ENCODE peak calls at places on chromosome 18, in six cellular contexts. N, A, L, V, K and S are unnamed samples.

GRCh38 chr18:77020561-77020960 is 112.0 kb downstream of the MBP start:
- DNase-seq in N (no peak), A (no peak), L (no peak), V (no peak), K (no peak), S (no peak)

GRCh38 chr18:5197032-5197434 is at the start of gene AKAIN1:
- DNase-seq in N (no peak), A (peak), L (peak), V (peak), K (peak), S (peak)

GRCh38 chr18:45024357-45025107 is 343.8 kb downstream of the SETBP1 start:
- DNase-seq in N (no peak), A (no peak), L (no peak), V (no peak), K (no peak), S (no peak)

GRCh38 chr18:46946656-46947282 is 29.4 kb downstream of the KATNAL2 start:
- DNase-seq in N (peak), A (peak), L (peak), V (peak), K (peak), S (peak)

GRCh38 chr18:46322411-46322891 is 218.3 kb downstream of the HAUS1 start:
- DNase-seq in N (peak), A (no peak), L (no peak), V (no peak), K (no peak), S (no peak)

GRCh38 chr18:4858378-4859127 is 338.5 kb downstream of the AKAIN1 start:
- DNase-seq in N (no peak), A (no peak), L (no peak), V (no peak), K (no peak), S (no peak)

GRCh38 chr18:76209597-76209996 is 285.4 kb downstream of the ZNF516 start:
- DNase-seq in N (peak), A (peak), L (no peak), V (no peak), K (no peak), S (peak)

GRCh38 chr18:12369211-12369610 is 7.8 kb downstream of the AFG3L2 start:
- DNase-seq in N (no peak), A (no peak), L (no peak), V (no peak), K (no peak), S (no peak)

GRCh38 chr18:27057459-27058302 is 127.4 kb downstream of the CHST9 start:
- DNase-seq in N (no peak), A (no peak), L (no peak), V (no peak), K (peak), S (peak)

GRCh38 chr18:41850781-41851180 is 104.3 kb upstream of the PIK3C3 start:
- DNase-seq in N (no peak), A (no peak), L (no peak), V (no peak), K (no peak), S (no peak)

GRCh38 chr18:48430162-48430561 is 21.0 kb upstream of the ZBTB7C start:
- DNase-seq in N (no peak), A (no peak), L (no peak), V (no peak), K (no peak), S (no peak)

GRCh38 chr18:73950116-73950705 is 197.4 kb downstream of the FBXO15 start:
- DNase-seq in N (peak), A (no peak), L (no peak), V (no peak), K (no peak), S (no peak)

GRCh38 chr18:25786778-25787177 is 303.6 kb downstream of the SS18 start:
- DNase-seq in N (peak), A (peak), L (no peak), V (no peak), K (no peak), S (peak)

GRCh38 chr18:35559867-35560266 is 21.7 kb upstream of the GALNT1 start:
- DNase-seq in N (no peak), A (no peak), L (no peak), V (no peak), K (no peak), S (no peak)

GRCh38 chr18:62045316-62045715 is 141.5 kb downstream of the PIGN start:
- DNase-seq in N (no peak), A (no peak), L (no peak), V (no peak), K (no peak), S (no peak)

GRCh38 chr18:44093253-44093652 is 587.4 kb upstream of the SETBP1 start:
- DNase-seq in N (no peak), A (peak), L (no peak), V (no peak), K (no peak), S (peak)

GRCh38 chr18:9753863-9754262 is 45.8 kb downstream of the RAB31 start:
- DNase-seq in N (no peak), A (peak), L (no peak), V (no peak), K (no peak), S (no peak)

GRCh38 chr18:11728247-11728646 is 39.2 kb downstream of the GNAL start:
- DNase-seq in N (peak), A (peak), L (no peak), V (no peak), K (no peak), S (no peak)